ENCODE peak calls at places on chromosomes 5 and 9, in seven cellular contexts. W is astrocyte, I is fibroblast of lung, K is cardiac muscle cell, Z is transverse colon, H is ascending aorta, B is Panc1. U is an unnamed sample.

GRCh38 chr5:137300411-137301240 is 198.5 kb downstream of the SPOCK1 start:
- DNase-seq in W (peak; percentile 81), I (peak; percentile 41), K (no peak), Z (no peak), H (no peak), B (no peak), U (no peak)

GRCh38 chr9:123643518-123643917 is 286.4 kb downstream of the DENND1A start:
- DNase-seq in W (no peak), I (no peak), K (no peak), Z (peak; percentile 85), H (no peak), B (no peak), U (no peak)

GRCh38 chr9:89319015-89319905 is 960 bp downstream of the SECISBP2 start:
- DNase-seq in W (no peak), I (no peak), K (no peak), Z (no peak), H (no peak), B (no peak), U (no peak)

GRCh38 chr5:41827792-41828191 is 42.4 kb downstream of the OXCT1 start:
- DNase-seq in W (no peak), I (no peak), K (no peak), Z (no peak), H (no peak), B (no peak), U (no peak)

GRCh38 chr9:19999491-20000057 is 210.7 kb upstream of the SLC24A2 start:
- DNase-seq in W (peak; percentile 89), I (peak; percentile 66), K (no peak), Z (no peak), H (no peak), B (peak; percentile 17), U (peak; percentile 89)

GRCh38 chr9:16715404-16715803 is 155.1 kb downstream of the BNC2 start:
- DNase-seq in W (peak; percentile 85), I (peak; percentile 51), K (no peak), Z (no peak), H (no peak), B (no peak), U (no peak)

GRCh38 chr9:79129865-79130480 is 441.8 kb upstream of the TLE4 start:
- DNase-seq in W (peak; percentile 30), I (peak; percentile 69), K (peak; percentile 56), Z (peak; percentile 29), H (no peak), B (peak; percentile 2), U (peak; percentile 66)

GRCh38 chr9:128555180-128555721 is 2.9 kb downstream of the SPTAN1 start:
- DNase-seq in W (peak; percentile 78), I (peak; percentile 52), K (peak; percentile 64), Z (no peak), H (no peak), B (peak; percentile 47), U (peak; percentile 93)

GRCh38 chr9:125694478-125694877 is 12.5 kb downstream of the MAPKAP1 start:
- DNase-seq in W (peak; percentile 56), I (no peak), K (peak; percentile 69), Z (no peak), H (no peak), B (no peak), U (no peak)

GRCh38 chr5:138874771-138875628 is at the start of gene LRRTM2:
- DNase-seq in W (peak; percentile 92), I (peak; percentile 94), K (no peak), Z (no peak), H (no peak), B (no peak), U (no peak)

GRCh38 chr5:174606646-174607045 is 117.7 kb upstream of the MSX2 start:
- DNase-seq in W (peak; percentile 44), I (no peak), K (no peak), Z (no peak), H (no peak), B (no peak), U (no peak)

GRCh38 chr9:2723666-2724065 is 6.4 kb downstream of the KCNV2 start:
- DNase-seq in W (no peak), I (no peak), K (no peak), Z (no peak), H (no peak), B (no peak), U (no peak)

GRCh38 chr5:112921031-112921832 is 795 bp downstream of the REEP5 start:
- DNase-seq in W (peak; percentile 53), I (peak; percentile 63), K (peak; percentile 81), Z (peak; percentile 75), H (no peak), B (no peak), U (peak; percentile 77)

GRCh38 chr9:27539479-27540441 is 10.1 kb upstream of the MOB3B start:
- DNase-seq in W (peak; percentile 42), I (peak; percentile 91), K (no peak), Z (peak; percentile 15), H (peak; percentile 18), B (no peak), U (no peak)

GRCh38 chr9:91421987-91422765 is 1.5 kb downstream of the NFIL3 start:
- DNase-seq in W (peak; percentile 69), I (no peak), K (peak; percentile 64), Z (peak; percentile 23), H (no peak), B (no peak), U (peak; percentile 23)

GRCh38 chr5:141742866-141743651 is 61.0 kb upstream of the ARAP3 start:
- DNase-seq in W (peak; percentile 18), I (peak; percentile 37), K (peak; percentile 78), Z (no peak), H (no peak), B (no peak), U (peak; percentile 67)

GRCh38 chr5:168177831-168178450 is 113.5 kb upstream of the WWC1 start:
- DNase-seq in W (no peak), I (no peak), K (peak; percentile 84), Z (no peak), H (no peak), B (no peak), U (no peak)

GRCh38 chr9:115234094-115234493 is 116.1 kb upstream of the TNC start:
- DNase-seq in W (peak; percentile 95), I (peak; percentile 82), K (no peak), Z (no peak), H (no peak), B (no peak), U (peak; percentile 96)

GRCh38 chr5:144581044-144581443 is 410.4 kb downstream of the KCTD16 start:
- DNase-seq in W (no peak), I (peak; percentile 52), K (no peak), Z (no peak), H (no peak), B (no peak), U (no peak)

GRCh38 chr5:144577676-144578075 is 407.0 kb downstream of the KCTD16 start:
- DNase-seq in W (no peak), I (no peak), K (no peak), Z (no peak), H (no peak), B (no peak), U (no peak)

GRCh38 chr5:144575736-144576135 is 405.1 kb downstream of the KCTD16 start:
- DNase-seq in W (no peak), I (no peak), K (no peak), Z (no peak), H (no peak), B (no peak), U (no peak)
- H3K27ac ChIP-seq in W (no peak overlapping the region), I (no peak overlapping the region), K (no peak overlapping the region), Z (no peak overlapping the region), H (no peak overlapping the region), B (no peak overlapping the region), U (no peak overlapping the region)

GRCh38 chr9:83204047-83204446 is 141.1 kb upstream of the RASEF start:
- DNase-seq in W (no peak), I (no peak), K (peak; percentile 12), Z (no peak), H (no peak), B (no peak), U (no peak)
- TF ChIP-seq CTCF in W (no peak), I (no peak), K (no peak), Z (no peak), H (no peak), B (no peak), U (no peak)

GRCh38 chr9:137668203-137668602 is 49.4 kb downstream of the EHMT1 start:
- DNase-seq in W (no peak), I (no peak), K (no peak), Z (no peak), H (no peak), B (no peak), U (no peak)
- H3K27ac ChIP-seq in W (no peak overlapping the region), I (no peak overlapping the region), K (no peak overlapping the region), Z (no peak overlapping the region), H (no peak overlapping the region), B (no peak overlapping the region), U (no peak overlapping the region)

GRCh38 chr9:133992780-133993634 is 883 bp upstream of the VAV2 start:
- DNase-seq in W (peak; percentile 82), I (peak; percentile 89), K (peak; percentile 80), Z (peak; percentile 92), H (peak; percentile 44), B (no peak), U (peak; percentile 93)
- TF ChIP-seq CTCF in W (peak; percentile 9), I (peak; percentile 40), K (peak; percentile 48), Z (peak; percentile 16), H (peak; percentile 15), B (peak; percentile 75), U (peak; percentile 71)

GRCh38 chr5:758698-759053 is 25.9 kb downstream of the ZDHHC11B start:
- DNase-seq in W (no peak), I (no peak), K (no peak), Z (no peak), H (no peak), B (no peak), U (no peak)
- H3K27ac ChIP-seq in W (no peak overlapping the region), I (no peak overlapping the region), K (no peak overlapping the region), Z (peak overlapping the region; percentile 82), H (no peak overlapping the region), B (no peak overlapping the region), U (peak overlapping the region; percentile 36)

DNA sequence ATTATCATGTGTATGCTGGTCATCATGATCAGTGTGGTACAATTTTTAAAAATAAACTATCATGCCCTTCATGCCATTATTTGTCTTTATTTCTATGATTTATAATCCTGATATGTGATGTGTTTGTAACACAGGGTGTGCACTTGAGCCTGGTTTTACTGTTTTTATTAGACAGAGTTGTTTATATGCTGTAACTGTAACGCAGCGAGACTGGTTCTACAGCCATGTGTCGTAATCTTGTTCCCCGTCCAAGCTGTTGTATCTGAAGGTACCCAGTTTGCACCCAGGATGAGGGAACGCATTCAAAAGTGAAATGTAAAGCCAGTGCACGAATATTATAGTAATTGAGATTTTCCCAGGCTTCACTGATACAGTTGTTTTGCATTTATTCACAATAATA is 28.2 kb downstream of the SNX18 start:
- DNase-seq in W (no peak), I (peak; percentile 53), K (no peak), Z (peak; percentile 33), H (no peak), B (no peak), U (peak; percentile 48)
- TF ChIP-seq CTCF in W (no peak), I (no peak), K (no peak), Z (no peak), H (no peak), B (no peak), U (no peak)

U was measured in RWPE1.